ENCODE peak calls at places on chromosomes 5 and 9, in seven cellular contexts. I is GM12878, L is HepG2, B is SK-N-SH, G is K562, U is HCT116, J is H1. O is an unnamed sample. For H3K4me1, the result is how much of the 10 kb centered on the place peaks cover.

GRCh38 chr9:119197858-119198607 is 171.2 kb downstream of the BRINP1 start:
- DNase-seq in I (no peak), L (no peak), B (no peak), G (no peak), U (no peak), J (no peak), O (no peak)

GRCh38 chr5:28165116-28165515 is 1126.7 kb upstream of the CDH9 start:
- DNase-seq in I (no peak), L (no peak), B (no peak), G (no peak), U (no peak), J (no peak), O (no peak)

GRCh38 chr9:134014946-134015345 is 10.3 kb upstream of the BRD3OS start:
- DNase-seq in I (no peak), L (no peak), B (no peak), G (no peak), U (no peak), J (no peak), O (no peak)

GRCh38 chr5:151684690-151685361 is 1.9 kb downstream of the SPARC start:
- DNase-seq in I (no peak), L (no peak), B (no peak), G (peak), U (no peak), J (peak), O (peak)

GRCh38 chr5:10719965-10720364 is 41.1 kb downstream of the DAP start:
- DNase-seq in I (no peak), L (no peak), B (no peak), G (no peak), U (peak), J (no peak), O (no peak)

GRCh38 chr9:100505564-100506159 is 32.7 kb downstream of the TMEFF1 start:
- DNase-seq in I (peak), L (peak), B (peak), G (peak), U (peak), J (peak), O (peak)

GRCh38 chr9:106207298-106207697 is 513.0 kb downstream of the TMEM38B start:
- DNase-seq in I (no peak), L (no peak), B (no peak), G (no peak), U (no peak), J (no peak), O (no peak)

GRCh38 chr5:171201285-171201684 is 107.8 kb upstream of the TLX3 start:
- DNase-seq in I (no peak), L (no peak), B (peak), G (no peak), U (no peak), J (no peak), O (no peak)

GRCh38 chr9:70229579-70229978 is 29.2 kb upstream of the SMC5 start:
- DNase-seq in I (no peak), L (no peak), B (no peak), G (no peak), U (peak), J (no peak), O (no peak)

GRCh38 chr9:120544441-120544840 is 35.5 kb downstream of the CDK5RAP2 start:
- DNase-seq in I (no peak), L (no peak), B (no peak), G (no peak), U (no peak), J (no peak), O (no peak)

GRCh38 chr5:53679261-53679660 is 118.8 kb downstream of the NDUFS4 start:
- DNase-seq in I (no peak), L (no peak), B (no peak), G (no peak), U (no peak), J (no peak), O (no peak)

GRCh38 chr5:10391130-10391529 is 37.6 kb downstream of the MARCHF6 start:
- DNase-seq in I (no peak), L (no peak), B (no peak), G (no peak), U (no peak), J (no peak), O (no peak)

GRCh38 chr9:27530915-27531762 is 1.5 kb upstream of the MOB3B start:
- DNase-seq in I (no peak), L (no peak), B (no peak), G (peak), U (no peak), J (no peak), O (no peak)

GRCh38 chr9:116448463-116448862 is 238.6 kb upstream of the TRIM32 start:
- DNase-seq in I (no peak), L (no peak), B (no peak), G (no peak), U (no peak), J (no peak), O (no peak)

GRCh38 chr9:11558043-11558442 is 945.2 kb upstream of the PTPRD start:
- DNase-seq in I (no peak), L (no peak), B (no peak), G (no peak), U (no peak), J (no peak), O (no peak)

GRCh38 chr9:137708590-137709284 is 89.9 kb downstream of the EHMT1 start:
- DNase-seq in I (no peak), L (no peak), B (no peak), G (no peak), U (no peak), J (no peak), O (no peak)

GRCh38 chr5:33890633-33891032 is 1.2 kb downstream of the ADAMTS12 start:
- DNase-seq in I (no peak), L (no peak), B (no peak), G (no peak), U (no peak), J (no peak), O (no peak)

GRCh38 chr5:72231989-72232703 is 87.9 kb downstream of the MRPS27 start:
- DNase-seq in I (no peak), L (no peak), B (no peak), G (no peak), U (no peak), J (no peak), O (no peak)

GRCh38 chr9:16337322-16338029 is 533.0 kb downstream of the BNC2 start:
- DNase-seq in I (no peak), L (no peak), B (no peak), G (no peak), U (peak), J (no peak), O (no peak)

GRCh38 chr9:71589612-71590011 is 178.7 kb downstream of the CEMIP2 start:
- DNase-seq in I (no peak), L (no peak), B (no peak), G (no peak), U (no peak), J (no peak), O (no peak)

GRCh38 chr5:2204366-2205184 is 321.9 kb upstream of the IRX4 start:
- DNase-seq in I (no peak), L (no peak), B (no peak), G (no peak), U (no peak), J (no peak), O (no peak)

GRCh38 chr9:126411225-126411947 is 84.8 kb downstream of the MVB12B start:
- DNase-seq in I (peak), L (no peak), B (no peak), G (no peak), U (no peak), J (no peak), O (no peak)

GRCh38 chr5:12095808-12096281 is 191.6 kb upstream of the CTNND2 start:
- DNase-seq in I (no peak), L (no peak), B (no peak), G (no peak), U (no peak), J (no peak), O (no peak)

GRCh38 chr5:53463909-53464621 is 16.4 kb upstream of the FST start:
- DNase-seq in I (no peak), L (no peak), B (no peak), G (no peak), U (no peak), J (no peak), O (no peak)

GRCh38 chr5:80034962-80035821 is at the start of gene THBS4:
- DNase-seq in I (no peak), L (no peak), B (peak), G (no peak), U (no peak), J (peak), O (no peak)

GRCh38 chr5:80655231-80655784 is 525 bp upstream of the DHFR start:
- DNase-seq in I (no peak), L (peak), B (no peak), G (no peak), U (no peak), J (no peak), O (no peak)

GRCh38 chr5:151954271-151954670 is 29.6 kb upstream of the GLRA1 start:
- DNase-seq in I (no peak), L (no peak), B (no peak), G (no peak), U (no peak), J (no peak), O (no peak)

GRCh38 chr5:110333384-110333783 is 393.1 kb downstream of the TMEM232 start:
- DNase-seq in I (no peak), L (peak), B (no peak), G (no peak), U (peak), J (no peak), O (peak)

GRCh38 chr9:121651295-121652036 is at the start of gene DAB2IP:
- DNase-seq in I (no peak), L (no peak), B (peak), G (peak), U (no peak), J (peak), O (peak)

GRCh38 chr9:115879451-115879850 is 274.1 kb upstream of the PAPPA start:
- DNase-seq in I (no peak), L (no peak), B (no peak), G (no peak), U (no peak), J (no peak), O (no peak)

GRCh38 chr5:136086776-136087566 is 45.7 kb upstream of the SMAD5 start:
- DNase-seq in I (no peak), L (no peak), B (no peak), G (no peak), U (no peak), J (no peak), O (no peak)

GRCh38 chr9:20624201-20625002 is 2.1 kb upstream of the MLLT3 start:
- DNase-seq in I (peak), L (peak), B (peak), G (no peak), U (peak), J (no peak), O (peak)

GRCh38 chr9:33852216-33852826 is 35.4 kb downstream of the UBE2R2 start:
- DNase-seq in I (no peak), L (peak), B (peak), G (no peak), U (peak), J (peak), O (peak)

GRCh38 chr5:54721951-54722654 is 204.5 kb downstream of the SNX18 start:
- DNase-seq in I (no peak), L (no peak), B (no peak), G (no peak), U (no peak), J (no peak), O (no peak)

GRCh38 chr5:134224905-134225779 is 731 bp downstream of the PPP2CA start:
- DNase-seq in I (no peak), L (peak), B (peak), G (peak), U (no peak), J (peak), O (no peak)
- H3K4me1 ChIP-seq in I (under half), L (half or more), B (under half), G (under half), U (under half), J (under half), O (under half)

GRCh38 chr5:36607114-36607561 is 732 bp downstream of the SLC1A3 start:
- DNase-seq in I (no peak), L (no peak), B (no peak), G (no peak), U (peak), J (no peak), O (no peak)
- TF ChIP-seq YY1 in I (no peak), L (no peak), B (no peak), G (no peak), U (no peak), J (no peak), O (no peak)

GRCh38 chr5:91194861-91195460 is 188.2 kb downstream of the ARRDC3 start:
- DNase-seq in I (no peak), L (no peak), B (no peak), G (no peak), U (no peak), J (no peak), O (no peak)
- H3K4me1 ChIP-seq in I (under half), L (under half), B (under half), G (under half), U (under half), J (under half), O (under half)

GRCh38 chr5:176737001-176737745 is 73.2 kb upstream of the UNC5A start:
- DNase-seq in I (no peak), L (no peak), B (peak), G (no peak), U (no peak), J (peak), O (no peak)
- TF ChIP-seq YY1 in I (no peak), L (no peak), B (no peak), G (no peak), U (no peak), J (no peak), O (no peak)

O was measured in NT2/D1.